ENCODE peak calls at places on chromosomes 7 and 10, in six cellular contexts. O, I, M, Y, W and Z are unnamed samples.

GRCh38 chr7:141590666-141591065 is 39.5 kb downstream of the AGK start:
- DNase-seq in M (no peak), O (no peak), I (no peak), Y (no peak), W (no peak), Z (no peak)

GRCh38 chr7:48718731-48719387 is 205.5 kb upstream of the CDC14C start:
- DNase-seq in M (no peak), Y (no peak), I (no peak), W (no peak), O (no peak), Z (no peak)

GRCh38 chr7:5351508-5352265 is 68.9 kb downstream of the SLC29A4 start:
- DNase-seq in I (no peak), Y (no peak), O (no peak), W (no peak), M (no peak), Z (no peak)

GRCh38 chr10:126016156-126016805 is 119.9 kb downstream of the FANK1 start:
- DNase-seq in W (no peak), Y (no peak), O (no peak), I (no peak), M (no peak), Z (no peak)

GRCh38 chr10:76719021-76719420 is 918.6 kb downstream of the KCNMA1 start:
- DNase-seq in Y (no peak), I (no peak), M (no peak), W (no peak), O (no peak), Z (no peak)

GRCh38 chr7:75624134-75624832 is 114.5 kb downstream of the HIP1 start:
- DNase-seq in W (no peak), I (no peak), Y (peak; percentile 85), O (no peak), M (peak; percentile 47), Z (peak; percentile 17)

GRCh38 chr7:129168219-129168991 is 20.0 kb upstream of the SMO start:
- DNase-seq in I (peak; percentile 24), W (no peak), M (no peak), Y (no peak), O (no peak), Z (no peak)

GRCh38 chr7:112079671-112080070 is 126.5 kb downstream of the DOCK4 start:
- DNase-seq in I (no peak), O (no peak), W (no peak), M (no peak), Y (no peak), Z (no peak)

GRCh38 chr10:98316661-98317060 is 48.7 kb upstream of the LOXL4 start:
- DNase-seq in O (no peak), Y (no peak), I (no peak), W (no peak), M (peak; percentile 78), Z (no peak)

GRCh38 chr7:17109017-17109416 is 189.4 kb upstream of the AHR start:
- DNase-seq in I (no peak), M (peak; percentile 29), O (no peak), W (no peak), Y (no peak), Z (no peak)

DNA sequence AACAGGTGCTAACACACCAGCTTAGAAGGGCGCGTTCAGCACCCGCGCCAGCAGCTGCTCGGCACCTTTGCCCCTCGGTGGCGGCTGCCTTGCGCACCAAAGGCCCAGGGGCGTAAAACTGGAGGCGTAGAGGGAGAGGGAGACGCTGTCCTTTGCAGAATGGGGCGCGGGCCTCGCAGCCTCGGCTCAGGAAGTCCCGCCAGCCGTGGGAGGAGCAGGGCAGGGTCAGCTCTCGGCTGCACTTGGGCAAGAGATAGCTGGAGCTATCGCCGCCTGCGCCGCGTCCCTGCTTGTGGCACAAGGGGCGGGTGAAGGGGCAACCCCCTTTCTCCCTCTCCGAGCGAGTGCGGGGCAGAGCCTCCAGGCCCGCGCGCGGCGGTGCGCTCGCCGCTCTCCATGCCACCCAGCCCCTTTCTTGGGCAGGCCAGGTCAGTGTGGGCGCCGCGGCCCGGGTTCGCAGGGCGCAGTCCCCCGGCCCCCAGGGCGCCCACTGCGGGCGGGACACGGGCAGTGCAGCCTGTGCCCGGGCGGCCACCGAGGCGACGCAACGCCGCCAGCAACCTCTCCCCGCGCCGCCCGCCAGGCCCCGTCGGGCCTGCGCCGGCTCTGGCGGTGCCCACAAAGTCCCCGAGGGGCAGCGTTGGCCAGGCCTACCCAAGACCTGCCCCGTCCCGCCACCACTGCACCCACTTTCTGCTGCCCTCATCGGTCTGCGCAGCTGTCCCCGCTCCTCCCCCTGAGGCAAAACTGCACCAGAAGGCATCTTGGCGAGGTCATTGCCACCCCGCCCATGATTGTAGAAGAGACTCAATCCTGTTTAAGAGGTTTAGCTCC is 4.1 kb downstream of the NEUROD6 start:
- DNase-seq in W (no peak), Y (no peak), O (no peak), M (no peak), I (peak; percentile 34), Z (no peak)
- TF ChIP-seq CTCF in W (peak; percentile 56), Y (no peak), O (no peak), M (no peak), I (peak; percentile 10), Z (no peak)

GRCh38 chr7:103075337-103075918 is 488 bp downstream of the ARMC10 start:
- DNase-seq in M (peak; percentile 43), Y (peak; percentile 67), W (peak; percentile 29), O (peak; percentile 23), I (no peak), Z (peak; percentile 86)
- TF ChIP-seq CTCF in M (no peak), Y (no peak), W (no peak), O (no peak), I (no peak), Z (no peak)

GRCh38 chr7:29684787-29685650 is 121.3 kb upstream of the WIPF3 start:
- DNase-seq in W (peak; percentile 65), Y (peak; percentile 73), I (peak; percentile 82), M (peak; percentile 71), O (peak; percentile 47), Z (peak; percentile 49)
- TF ChIP-seq CTCF in W (no peak), Y (no peak), I (no peak), M (no peak), O (no peak), Z (no peak)

DNA sequence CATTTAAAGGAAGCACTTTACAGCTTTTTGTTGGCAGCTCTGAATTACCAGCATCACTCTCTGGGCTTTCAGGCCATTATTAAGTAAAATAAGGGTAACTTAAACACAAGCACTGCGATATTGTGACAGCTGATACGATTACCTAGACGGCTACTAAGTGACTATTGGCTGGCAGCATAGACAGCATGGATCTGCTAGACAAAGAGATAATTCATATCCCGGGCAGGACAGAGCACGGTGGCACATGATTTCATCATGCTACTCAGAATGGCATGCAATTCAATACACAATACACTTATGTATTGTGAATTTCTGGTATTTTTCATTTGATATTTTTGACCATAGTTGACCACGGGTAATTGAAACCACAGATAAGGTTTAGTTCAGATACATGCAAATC is 522.0 kb upstream of the LRRN3 start:
- DNase-seq in M (no peak), O (no peak), W (no peak), Y (no peak), I (no peak), Z (no peak)
- TF ChIP-seq CTCF in M (no peak), O (no peak), W (no peak), Y (no peak), I (no peak), Z (no peak)

GRCh38 chr10:19408924-19409323 is 360.3 kb downstream of the MALRD1 start:
- DNase-seq in Y (no peak), M (no peak), I (no peak), O (no peak), W (no peak), Z (no peak)

GRCh38 chr10:19416164-19416563 is 367.6 kb downstream of the MALRD1 start:
- DNase-seq in M (no peak), W (no peak), I (no peak), Y (no peak), O (no peak), Z (no peak)

GRCh38 chr10:19412531-19412930 is 363.9 kb downstream of the MALRD1 start:
- DNase-seq in W (no peak), M (no peak), O (no peak), Y (no peak), I (peak; percentile 8), Z (no peak)

GRCh38 chr10:19411119-19411518 is 362.5 kb downstream of the MALRD1 start:
- DNase-seq in W (no peak), O (no peak), Y (no peak), I (no peak), M (no peak), Z (no peak)
- TF ChIP-seq CTCF in W (peak; percentile 34), O (no peak), Y (no peak), I (no peak), M (no peak), Z (no peak)

GRCh38 chr7:20201380-20201779 is 15.8 kb downstream of the MACC1 start:
- DNase-seq in Y (no peak), W (no peak), I (peak; percentile 11), M (no peak), O (no peak), Z (peak; percentile 45)
- TF ChIP-seq CTCF in Y (no peak), W (no peak), I (no peak), M (no peak), O (no peak), Z (no peak)

DNA sequence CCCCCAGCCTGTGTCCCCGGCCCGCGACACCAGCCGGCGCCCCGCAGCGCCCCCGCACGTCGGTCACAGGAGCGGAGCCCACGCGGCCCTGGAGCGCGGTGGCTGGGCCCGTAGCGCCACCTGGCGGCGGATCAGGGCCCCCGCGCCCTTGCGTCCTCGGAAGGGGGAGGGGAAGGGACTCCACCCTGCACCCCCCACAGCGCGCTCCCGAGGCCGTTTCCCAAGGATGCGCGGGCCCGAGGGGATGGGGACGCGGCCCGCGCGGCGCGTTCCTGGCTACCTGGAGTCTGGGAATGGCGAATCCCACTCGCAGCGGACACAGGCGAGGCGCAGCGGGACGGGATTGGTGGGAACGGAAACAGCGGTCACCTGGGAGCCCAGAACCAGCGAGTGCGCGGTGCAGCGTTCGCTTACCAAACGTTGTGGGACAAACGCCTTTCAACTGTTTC is 23.8 kb upstream of the MKI67 start:
- DNase-seq in I (peak; percentile 91), Y (no peak), M (peak; percentile 57), W (peak; percentile 77), O (no peak), Z (peak; percentile 95)
- TF ChIP-seq CTCF in I (peak; percentile 71), Y (peak; percentile 79), M (peak; percentile 85), W (peak; percentile 89), O (peak; percentile 88), Z (peak; percentile 100)

GRCh38 chr10:53298443-53298842 is 525.9 kb upstream of the MBL2 start:
- DNase-seq in M (no peak), I (no peak), O (no peak), Y (no peak), W (no peak), Z (no peak)
- TF ChIP-seq CTCF in M (no peak), I (no peak), O (no peak), Y (no peak), W (no peak), Z (no peak)

GRCh38 chr7:39664585-39664984 is 41.2 kb downstream of the RALA start:
- DNase-seq in I (no peak), M (no peak), W (no peak), Y (no peak), O (no peak), Z (no peak)

GRCh38 chr7:39663263-39663662 is 39.9 kb downstream of the RALA start:
- DNase-seq in W (no peak), O (no peak), M (no peak), Y (no peak), I (no peak), Z (no peak)

GRCh38 chr7:39664057-39664456 is 40.7 kb downstream of the RALA start:
- DNase-seq in O (no peak), Y (no peak), M (no peak), W (no peak), I (no peak), Z (no peak)

GRCh38 chr7:39659356-39660013 is 36.1 kb downstream of the RALA start:
- DNase-seq in O (no peak), I (no peak), W (no peak), M (no peak), Y (no peak), Z (no peak)

GRCh38 chr7:39661960-39662359 is 38.6 kb downstream of the RALA start:
- DNase-seq in O (no peak), M (no peak), Y (no peak), I (no peak), W (no peak), Z (no peak)
- TF ChIP-seq CTCF in O (no peak), M (no peak), Y (no peak), I (no peak), W (no peak), Z (no peak)